ENCODE peak calls at places on chromosomes 11 and 22, in seven cellular contexts. S is SK-N-SH, Z is HCT116, E is H1, H is K562, X is GM12878, W is HepG2. D is an unnamed sample.

GRCh38 chr11:4181780-4182721 is 87.5 kb downstream of the RRM1 start:
- DNase-seq in S (peak; percentile 73), Z (peak; percentile 57), E (peak; percentile 75), H (peak; percentile 82), X (no peak), W (peak; percentile 48), D (peak; percentile 54)

GRCh38 chr22:30474683-30475424 is 3.0 kb upstream of the SEC14L3 start:
- DNase-seq in S (no peak), Z (no peak), E (no peak), H (no peak), X (no peak), W (no peak), D (no peak)

GRCh38 chr22:38638216-38638615 is 18.0 kb downstream of the FAM227A start:
- DNase-seq in S (no peak), Z (no peak), E (no peak), H (no peak), X (no peak), W (no peak), D (no peak)

GRCh38 chr11:62732830-62733229 is 4.5 kb downstream of the TTC9C start:
- DNase-seq in S (no peak), Z (no peak), E (no peak), H (no peak), X (no peak), W (peak; percentile 43), D (peak; percentile 23)

GRCh38 chr11:134725939-134726639 is 314.0 kb upstream of the B3GAT1 start:
- DNase-seq in S (peak; percentile 42), Z (peak; percentile 35), E (no peak), H (peak; percentile 48), X (no peak), W (peak; percentile 14), D (no peak)

GRCh38 chr11:66076561-66076960 is 6.5 kb downstream of the PACS1 start:
- DNase-seq in S (no peak), Z (no peak), E (no peak), H (no peak), X (no peak), W (no peak), D (no peak)

GRCh38 chr11:17548444-17548843 is 1.4 kb downstream of the OTOG start:
- DNase-seq in S (no peak), Z (no peak), E (no peak), H (peak; percentile 33), X (no peak), W (no peak), D (no peak)

GRCh38 chr11:32892355-32893090 is at the start of gene QSER1:
- DNase-seq in S (peak; percentile 97), Z (no peak), E (peak; percentile 83), H (peak; percentile 82), X (no peak), W (peak; percentile 35), D (peak; percentile 52)

GRCh38 chr11:5232150-5232549 is 2.1 kb downstream of the HBD start:
- DNase-seq in S (no peak), Z (no peak), E (no peak), H (no peak), X (no peak), W (no peak), D (no peak)

GRCh38 chr22:49230194-49230577 is 597.5 kb downstream of the BRD1 start:
- DNase-seq in S (no peak), Z (no peak), E (peak; percentile 70), H (peak; percentile 14), X (no peak), W (no peak), D (no peak)

GRCh38 chr11:125552927-125553326 is 16.4 kb upstream of the EI24 start:
- DNase-seq in S (no peak), Z (no peak), E (no peak), H (peak; percentile 94), X (no peak), W (no peak), D (no peak)

GRCh38 chr22:27213766-27214581 is 556.6 kb downstream of the MIAT start:
- DNase-seq in S (no peak), Z (no peak), E (no peak), H (no peak), X (no peak), W (no peak), D (peak; percentile 34)

GRCh38 chr11:32018672-32019071 is 72.2 kb upstream of the RCN1 start:
- DNase-seq in S (no peak), Z (no peak), E (no peak), H (no peak), X (no peak), W (no peak), D (no peak)

GRCh38 chr22:41226728-41227655 is 13.7 kb downstream of the CHADL start:
- DNase-seq in S (no peak), Z (no peak), E (no peak), H (no peak), X (no peak), W (no peak), D (no peak)

GRCh38 chr11:443542-444199 is 1.9 kb upstream of the ANO9 start:
- DNase-seq in S (no peak), Z (no peak), E (no peak), H (no peak), X (no peak), W (no peak), D (no peak)

GRCh38 chr11:1717745-1718144 is 20.8 kb downstream of the KRTAP5-6 start:
- DNase-seq in S (no peak), Z (no peak), E (no peak), H (no peak), X (no peak), W (no peak), D (no peak)

GRCh38 chr22:44406581-44407403 is 91.2 kb downstream of the RTL6 start:
- DNase-seq in S (no peak), Z (no peak), E (no peak), H (no peak), X (no peak), W (no peak), D (no peak)

GRCh38 chr11:5291207-5291838 is 10.4 kb downstream of the OR51B4 start:
- DNase-seq in S (peak; percentile 9), Z (peak; percentile 35), E (no peak), H (peak; percentile 88), X (no peak), W (peak; percentile 7), D (peak; percentile 32)

GRCh38 chr22:19943665-19944026 is 2.0 kb upstream of the TXNRD2 start:
- DNase-seq in S (peak; percentile 46), Z (no peak), E (no peak), H (peak; percentile 72), X (no peak), W (peak; percentile 61), D (no peak)

GRCh38 chr22:39174498-39175120 is 22.1 kb upstream of the CBX7 start:
- DNase-seq in S (peak; percentile 73), Z (peak; percentile 23), E (peak; percentile 98), H (peak; percentile 18), X (no peak), W (peak; percentile 93), D (peak; percentile 100)

GRCh38 chr11:115423728-115424459 is 80.3 kb downstream of the CADM1 start:
- DNase-seq in S (no peak), Z (no peak), E (no peak), H (no peak), X (no peak), W (no peak), D (no peak)

GRCh38 chr11:1194231-1194976 is 28.5 kb upstream of the MUC5B start:
- DNase-seq in S (peak; percentile 9), Z (no peak), E (no peak), H (no peak), X (no peak), W (no peak), D (no peak)

GRCh38 chr22:44822479-44822878 is 70.1 kb downstream of the ARHGAP8 start:
- DNase-seq in S (no peak), Z (no peak), E (no peak), H (no peak), X (no peak), W (no peak), D (no peak)

GRCh38 chr11:68903631-68904457 is at the start of the genes IGHMBP2 and MRPL21:
- DNase-seq in S (peak; percentile 95), Z (peak; percentile 70), E (peak; percentile 93), H (peak; percentile 93), X (no peak), W (peak; percentile 62), D (peak; percentile 81)
- H4K20me1 ChIP-seq in S (peaks cover 7% of the 10 kb centered on the region), Z (no peaks in the 10 kb centered on the region), E (peaks cover 10% of the 10 kb centered on the region), H (peaks cover 14% of the 10 kb centered on the region), X (no peaks in the 10 kb centered on the region), W (no peaks in the 10 kb centered on the region), D (no peaks in the 10 kb centered on the region)

DNA sequence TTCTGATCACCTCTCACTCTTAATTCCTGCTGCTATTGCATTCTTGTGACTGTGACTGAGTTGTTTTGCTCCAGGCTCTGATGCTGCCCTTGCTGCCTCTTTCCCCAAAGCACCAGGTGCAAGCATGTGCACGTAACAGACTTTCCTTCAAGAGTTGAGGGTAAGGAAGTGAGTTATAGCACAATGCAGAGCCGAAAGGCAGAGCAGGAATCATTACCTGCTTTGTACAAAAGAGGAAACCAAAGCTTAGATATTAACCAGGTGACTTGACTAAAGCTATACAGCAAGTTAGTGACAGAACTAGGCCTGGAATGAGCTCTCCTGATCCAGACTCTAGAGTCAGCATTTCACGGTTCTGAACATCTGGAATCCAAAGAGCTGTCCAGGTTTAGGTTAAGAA is 33.6 kb downstream of the NEU3 start:
- DNase-seq in S (no peak), Z (no peak), E (no peak), H (no peak), X (no peak), W (no peak), D (no peak)
- TF ChIP-seq MAX in S (no peak), Z (no peak), E (no peak), H (no peak), X (no peak), W (no peak), D (no peak)

DNA sequence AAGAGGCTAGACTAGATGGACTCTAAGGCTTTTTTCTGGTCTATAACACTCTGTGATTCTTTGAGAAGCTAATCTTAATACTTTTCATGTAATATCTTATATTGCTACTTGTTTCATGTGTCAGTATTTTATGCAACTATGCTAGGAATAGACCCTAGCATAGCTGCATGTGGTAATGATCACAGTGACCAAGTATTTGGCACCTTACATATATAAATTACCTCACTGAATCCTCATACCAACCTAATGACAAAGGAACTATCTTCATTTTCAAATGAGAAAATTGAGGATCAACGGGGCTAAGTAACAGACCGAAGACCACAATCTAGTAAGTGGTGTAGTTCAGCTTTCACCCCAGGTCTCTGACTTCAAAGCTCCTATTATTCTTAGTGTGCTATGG is 327.3 kb upstream of the PITPNB start:
- DNase-seq in S (no peak), Z (no peak), E (no peak), H (no peak), X (no peak), W (no peak), D (no peak)
- TF ChIP-seq CTCF in S (no peak), Z (no peak), E (no peak), H (no peak), X (no peak), W (no peak), D (no peak)

GRCh38 chr11:46307369-46307768 is 29.9 kb downstream of the CREB3L1 start:
- DNase-seq in S (no peak), Z (no peak), E (no peak), H (no peak), X (no peak), W (no peak), D (no peak)

GRCh38 chr11:46309669-46310288 is 32.3 kb downstream of the CREB3L1 start:
- DNase-seq in S (no peak), Z (peak; percentile 48), E (no peak), H (peak; percentile 88), X (no peak), W (no peak), D (no peak)

GRCh38 chr11:46307785-46308341 is 30.4 kb downstream of the CREB3L1 start:
- DNase-seq in S (no peak), Z (no peak), E (no peak), H (no peak), X (no peak), W (no peak), D (no peak)

GRCh38 chr11:46306296-46306853 is 28.9 kb downstream of the CREB3L1 start:
- DNase-seq in S (no peak), Z (no peak), E (no peak), H (no peak), X (no peak), W (no peak), D (no peak)

GRCh38 chr11:46308632-46309419 is 31.4 kb downstream of the CREB3L1 start:
- DNase-seq in S (peak; percentile 92), Z (peak; percentile 48), E (peak; percentile 89), H (peak; percentile 88), X (no peak), W (peak; percentile 39), D (peak; percentile 60)
- H4K20me1 ChIP-seq in S (no peaks in the 10 kb centered on the region), Z (no peaks in the 10 kb centered on the region), E (no peaks in the 10 kb centered on the region), H (no peaks in the 10 kb centered on the region), X (no peaks in the 10 kb centered on the region), W (no peaks in the 10 kb centered on the region), D (no peaks in the 10 kb centered on the region)

D was measured in endothelial cell of umbilical vein.